ENCODE peak calls at places on chromosomes 16 and 17, in nine cellular contexts. Q is AG09309, J is mesothelial cell of epicardium, G is ovary, W is glutamatergic neuron, L is thoracic aorta, X is fibroblast of mammary gland, E is suprapubic skin, D is MM.1S. T is an unnamed sample.

GRCh38 chr16:54519161-54519685 is 232.6 kb upstream of the IRX3 start:
- DNase-seq in L (no peak), Q (no peak), E (no peak), J (no peak), W (no peak), X (peak), D (no peak), G (no peak), T (no peak)

GRCh38 chr17:9179602-9180001 is 158.3 kb downstream of the NTN1 start:
- DNase-seq in E (no peak), G (no peak), Q (no peak), W (no peak), L (no peak), D (no peak), J (no peak), X (no peak), T (no peak)

GRCh38 chr17:20948984-20949777 is 93.6 kb downstream of the USP22 start:
- DNase-seq in G (no peak), D (no peak), E (no peak), X (no peak), J (no peak), L (no peak), W (no peak), Q (no peak), T (no peak)

GRCh38 chr16:17302213-17302612 is 168.5 kb downstream of the XYLT1 start:
- DNase-seq in X (no peak), E (no peak), Q (no peak), L (no peak), W (no peak), G (no peak), D (no peak), J (no peak), T (no peak)

GRCh38 chr17:80457236-80457856 is 19.1 kb downstream of the NPTX1 start:
- DNase-seq in Q (no peak), D (no peak), J (no peak), X (no peak), W (no peak), L (no peak), G (no peak), E (no peak), T (no peak)

GRCh38 chr17:65323055-65323454 is 185.9 kb downstream of the RGS9 start:
- DNase-seq in G (no peak), X (no peak), J (no peak), Q (no peak), E (no peak), W (no peak), D (no peak), L (no peak), T (no peak)

GRCh38 chr16:15820837-15821236 is 36.0 kb downstream of the MYH11 start:
- DNase-seq in W (no peak), J (no peak), L (no peak), Q (no peak), G (no peak), E (no peak), X (no peak), D (no peak), T (no peak)

GRCh38 chr16:26511463-26511862 is 555.3 kb upstream of the C16orf82 start:
- DNase-seq in E (no peak), Q (no peak), J (no peak), X (no peak), L (no peak), W (no peak), D (no peak), G (no peak), T (no peak)

GRCh38 chr17:32484628-32485027 is 2.2 kb upstream of the CDK5R1 start:
- DNase-seq in L (no peak), G (peak), Q (no peak), E (no peak), X (no peak), W (no peak), D (no peak), J (peak), T (no peak)

GRCh38 chr17:51374220-51374619 is 113.9 kb downstream of the UTP18 start:
- DNase-seq in W (no peak), D (no peak), E (no peak), G (no peak), J (no peak), X (no peak), Q (no peak), L (no peak), T (no peak)

GRCh38 chr16:57623251-57624043 is 5.0 kb upstream of the ADGRG1 start:
- DNase-seq in Q (no peak), G (peak), D (peak), X (peak), L (no peak), E (no peak), J (no peak), W (no peak), T (no peak)

GRCh38 chr17:38605852-38606645 is at the start of gene SRCIN1:
- DNase-seq in J (peak), D (peak), Q (no peak), X (no peak), W (peak), G (peak), L (no peak), E (no peak), T (peak)

GRCh38 chr17:55316499-55316898 is 51.7 kb downstream of the HLF start:
- DNase-seq in Q (no peak), E (no peak), L (no peak), X (no peak), G (no peak), J (no peak), W (no peak), D (no peak), T (no peak)

GRCh38 chr17:47812146-47812920 is 9.3 kb downstream of the OSBPL7 start:
- DNase-seq in L (no peak), G (peak), X (no peak), J (no peak), W (no peak), D (no peak), Q (no peak), E (peak), T (no peak)

GRCh38 chr17:76262732-76263344 is 2.3 kb upstream of the UBALD2 start:
- DNase-seq in J (no peak), X (no peak), Q (no peak), G (no peak), L (no peak), D (peak), W (no peak), E (no peak), T (peak)

GRCh38 chr16:15897834-15898254 is 9.4 kb upstream of the CEP20 start:
- DNase-seq in W (no peak), Q (no peak), X (peak), G (no peak), E (no peak), D (peak), J (no peak), L (no peak), T (peak)

GRCh38 chr17:9226794-9227135 is 205.5 kb downstream of the NTN1 start:
- DNase-seq in Q (no peak), X (no peak), W (peak), E (no peak), J (no peak), G (no peak), D (peak), L (no peak), T (no peak)

GRCh38 chr16:2874032-2874431 is 9.0 kb upstream of the FLYWCH2 start:
- DNase-seq in L (no peak), D (no peak), X (no peak), G (no peak), J (no peak), W (no peak), E (no peak), Q (no peak), T (no peak)

GRCh38 chr17:43564080-43564594 is 18.0 kb upstream of the ETV4 start:
- DNase-seq in X (no peak), W (no peak), L (no peak), D (no peak), G (no peak), Q (no peak), E (no peak), J (no peak), T (no peak)

GRCh38 chr16:642189-643049 is 791 bp downstream of the MCRIP2 start:
- DNase-seq in J (no peak), W (no peak), G (peak), X (no peak), D (peak), L (no peak), E (no peak), Q (no peak), T (peak)

GRCh38 chr17:29155235-29155965 is 24.8 kb downstream of the MYO18A start:
- DNase-seq in W (no peak), E (no peak), L (no peak), D (peak), G (no peak), J (no peak), Q (no peak), X (no peak), T (peak)

GRCh38 chr16:68539704-68540370 is 746 bp downstream of the ZFP90 start:
- DNase-seq in G (no peak), J (no peak), D (no peak), E (no peak), W (peak), X (peak), Q (no peak), L (no peak), T (peak)

GRCh38 chr17:58360664-58361063 is 8.7 kb upstream of the SUPT4H1 start:
- DNase-seq in L (no peak), W (no peak), Q (no peak), E (no peak), D (no peak), J (no peak), X (no peak), G (no peak), T (no peak)

GRCh38 chr16:65546353-65546791 is 424.5 kb upstream of the CDH11 start:
- DNase-seq in D (no peak), X (peak), E (no peak), Q (peak), G (no peak), W (no peak), J (no peak), L (no peak), T (no peak)

GRCh38 chr17:78723001-78723796 is 58.9 kb downstream of the CYTH1 start:
- DNase-seq in Q (no peak), G (peak), L (no peak), E (no peak), D (peak), X (no peak), W (peak), J (peak), T (no peak)

GRCh38 chr17:45235071-45236001 is 13.7 kb downstream of the FMNL1 start:
- DNase-seq in Q (peak), L (peak), W (peak), G (peak), D (peak), J (peak), X (peak), E (peak), T (peak)

GRCh38 chr17:72903522-72903921 is 189.0 kb downstream of the SLC39A11 start:
- DNase-seq in J (no peak), W (no peak), X (no peak), G (no peak), D (no peak), Q (no peak), L (no peak), E (no peak), T (no peak)

GRCh38 chr17:72900542-72900941 is 191.9 kb downstream of the SLC39A11 start:
- DNase-seq in X (no peak), W (no peak), J (no peak), D (no peak), Q (no peak), E (no peak), L (no peak), G (no peak), T (no peak)

GRCh38 chr17:72901098-72901497 is 191.4 kb downstream of the SLC39A11 start:
- DNase-seq in J (no peak), D (no peak), E (no peak), G (no peak), Q (no peak), X (no peak), L (no peak), W (no peak), T (no peak)

GRCh38 chr17:72906306-72906705 is 186.2 kb downstream of the SLC39A11 start:
- DNase-seq in J (no peak), Q (no peak), D (no peak), W (no peak), E (no peak), G (no peak), X (no peak), L (no peak), T (no peak)

DNA sequence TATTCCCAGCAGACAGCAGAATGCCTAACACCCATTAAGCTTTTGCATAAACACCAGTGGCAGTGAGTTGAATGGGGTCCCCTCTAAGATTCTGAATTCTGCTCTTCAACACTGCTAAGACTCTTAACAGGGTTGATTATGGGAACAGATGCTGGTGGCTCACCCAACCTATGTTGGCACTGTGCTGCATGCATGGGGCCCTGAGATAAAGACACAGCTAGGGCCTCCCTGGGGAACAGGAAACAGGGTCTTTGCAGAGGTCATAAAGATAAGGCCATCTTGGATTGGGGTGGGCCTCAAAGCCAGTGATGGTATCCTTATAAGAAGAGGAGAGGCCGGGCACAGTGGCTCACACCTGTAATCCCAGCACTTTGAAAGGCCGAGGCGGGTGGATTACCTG is 190.8 kb downstream of the SLC39A11 start:
- DNase-seq in X (no peak), E (no peak), W (no peak), Q (no peak), G (no peak), J (no peak), L (no peak), D (no peak), T (no peak)
- TF ChIP-seq CTCF in X (no peak), E (no peak), W (no peak), Q (no peak), G (no peak), J (no peak), L (no peak), D (no peak), T (no peak)

DNA sequence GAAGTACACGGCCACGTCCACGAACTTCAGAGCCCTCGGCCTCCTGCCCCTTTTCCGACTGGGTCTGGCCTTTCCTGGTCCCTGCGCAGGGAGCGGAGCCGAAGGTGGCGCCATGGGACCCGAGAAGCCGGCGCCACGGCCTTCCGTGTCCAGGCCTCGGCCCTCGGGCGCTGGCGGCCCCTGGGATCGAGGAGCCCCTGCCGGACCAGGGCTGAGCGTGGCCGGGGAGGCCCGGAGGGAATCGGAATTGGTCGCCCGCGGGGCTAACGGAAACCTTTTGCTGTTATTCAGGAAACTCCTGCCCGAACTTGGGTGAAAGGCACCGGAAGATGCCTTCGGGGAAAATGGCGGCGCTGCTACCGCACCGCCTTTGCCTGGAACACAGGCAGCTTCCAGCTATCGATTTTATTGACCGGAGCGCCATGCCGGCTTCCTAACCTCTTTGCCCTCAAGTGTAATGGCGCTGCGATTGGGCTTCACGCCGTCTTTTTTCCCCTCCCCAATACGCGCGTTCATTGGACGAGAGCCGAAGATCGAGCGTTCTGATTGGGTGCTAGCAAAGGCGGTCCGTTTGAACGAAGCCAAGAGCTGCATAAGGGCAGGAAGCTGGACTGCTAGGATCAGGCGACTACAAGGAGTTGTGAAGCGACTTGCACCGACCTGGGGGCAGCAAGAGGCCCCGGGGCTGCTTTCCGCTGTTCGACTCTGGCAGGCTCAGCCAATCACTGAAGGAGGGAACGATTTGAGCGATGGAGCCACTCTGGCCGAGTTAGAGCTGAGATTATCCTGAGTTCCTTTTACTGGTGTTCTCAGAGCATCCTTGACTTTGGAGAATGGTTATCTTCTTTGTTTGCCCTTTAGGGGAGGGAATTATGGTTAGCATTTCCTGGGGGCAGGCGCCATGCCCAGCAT is at the start of gene ZNF689:
- DNase-seq in D (peak), X (peak), L (peak), E (peak), Q (peak), J (peak), G (peak), W (peak), T (peak)
- TF ChIP-seq CTCF in D (no peak), X (no peak), L (no peak), E (no peak), Q (no peak), J (no peak), G (peak), W (no peak), T (no peak)

GRCh38 chr16:89410794-89411309 is 79.5 kb downstream of the ANKRD11 start:
- DNase-seq in L (peak), J (no peak), D (no peak), Q (peak), X (peak), E (no peak), W (peak), G (peak), T (no peak)

GRCh38 chr16:89410322-89410721 is 80.0 kb downstream of the ANKRD11 start:
- DNase-seq in X (no peak), W (no peak), Q (no peak), D (no peak), J (no peak), E (no peak), G (no peak), L (no peak), T (no peak)

GRCh38 chr16:89407925-89408300 is 82.4 kb downstream of the ANKRD11 start:
- DNase-seq in D (no peak), E (no peak), X (peak), J (no peak), W (no peak), G (no peak), Q (no peak), L (no peak), T (no peak)

GRCh38 chr16:89408315-89408714 is 82.0 kb downstream of the ANKRD11 start:
- DNase-seq in Q (no peak), J (no peak), D (no peak), L (no peak), G (no peak), X (no peak), W (no peak), E (no peak), T (no peak)

DNA sequence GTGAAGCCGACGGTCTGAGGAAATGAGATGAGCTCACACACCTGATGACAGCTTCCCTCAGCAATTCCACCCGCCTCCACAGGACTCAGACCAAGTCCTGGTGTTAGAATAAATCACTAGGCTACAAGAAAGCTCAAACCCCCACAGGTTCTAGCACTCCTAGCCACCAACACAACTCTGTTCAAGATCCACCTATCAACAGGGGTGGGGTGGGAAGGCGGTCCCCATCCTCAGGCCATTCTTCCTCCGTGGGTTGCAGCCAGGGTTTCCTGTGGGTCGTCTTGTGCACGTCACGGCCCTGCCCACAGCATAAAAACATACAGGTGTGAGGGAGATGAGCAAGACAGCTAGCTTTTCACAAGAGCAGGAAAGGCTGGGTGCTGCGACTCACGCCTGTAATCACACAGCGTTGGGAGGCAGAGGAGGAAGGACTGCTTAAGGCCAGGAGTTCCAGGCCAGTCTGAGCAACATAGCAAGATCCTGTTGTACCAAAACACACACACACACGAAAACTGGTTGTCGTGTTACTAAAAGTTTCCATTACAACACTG is 81.1 kb downstream of the ANKRD11 start:
- DNase-seq in X (peak), E (no peak), J (no peak), Q (no peak), D (no peak), W (no peak), G (no peak), L (no peak), T (no peak)
- TF ChIP-seq CTCF in X (no peak), E (no peak), J (no peak), Q (no peak), D (no peak), W (no peak), G (no peak), L (no peak), T (no peak)

GRCh38 chr16:63719926-63720325 is 1401.9 kb downstream of the CDH11 start:
- DNase-seq in X (no peak), G (no peak), Q (no peak), D (no peak), J (no peak), E (no peak), L (no peak), W (no peak), T (no peak)

GRCh38 chr16:63714876-63715275 is 1407.0 kb downstream of the CDH11 start:
- DNase-seq in Q (no peak), E (no peak), G (no peak), X (no peak), W (no peak), L (no peak), J (no peak), D (no peak), T (no peak)

GRCh38 chr16:63720848-63721247 is 1401.0 kb downstream of the CDH11 start:
- DNase-seq in L (no peak), J (no peak), E (no peak), W (no peak), G (no peak), X (no peak), Q (no peak), D (no peak), T (no peak)
- TF ChIP-seq CTCF in L (no peak), J (no peak), E (no peak), W (no peak), G (no peak), X (no peak), Q (no peak), D (no peak), T (no peak)

T was measured in GM20000.